ENCODE peak calls at places on chromosomes 6 and 20, in nine cellular contexts. O, I, A, Z, B, G, C, E and R are unnamed samples.
A peak's percentile ranks its signal among the peaks of the same experiment; 100 is the strongest.

GRCh38 chr20:33947709-33948295 is 45.9 kb upstream of the RALY start:
- DNase-seq in O (peak; percentile 86), Z (peak; percentile 53), C (peak; percentile 89), G (peak; percentile 28), A (peak; percentile 87), B (peak; percentile 45), I (peak; percentile 95), E (peak; percentile 65), R (peak; percentile 19)

GRCh38 chr20:2042400-2042799 is 48.5 kb upstream of the PDYN start:
- DNase-seq in A (no peak), C (no peak), E (no peak), B (peak; percentile 59), I (no peak), G (peak; percentile 90), Z (no peak), O (no peak), R (no peak)

GRCh38 chr6:111222341-111222740 is 135.0 kb downstream of the SLC16A10 start:
- DNase-seq in G (no peak), Z (no peak), I (no peak), O (no peak), E (no peak), C (no peak), A (no peak), B (no peak), R (no peak)

GRCh38 chr20:12358006-12358654 is 440.4 kb downstream of the BTBD3 start:
- DNase-seq in I (peak; percentile 69), G (no peak), O (peak; percentile 34), A (no peak), E (peak; percentile 7), B (peak; percentile 65), Z (no peak), C (no peak), R (peak; percentile 18)

GRCh38 chr6:158408552-158409130 is 96.4 kb downstream of the TULP4 start:
- DNase-seq in Z (peak; percentile 61), I (no peak), A (no peak), G (peak; percentile 77), E (no peak), O (peak; percentile 42), C (no peak), B (no peak), R (no peak)

GRCh38 chr6:170147056-170147787 is 143.7 kb downstream of the DLL1 start:
- DNase-seq in G (peak; percentile 52), C (no peak), Z (no peak), B (no peak), A (no peak), O (no peak), I (no peak), E (no peak), R (no peak)

GRCh38 chr20:4383966-4384365 is 337.7 kb upstream of the PRND start:
- DNase-seq in E (no peak), B (peak; percentile 61), O (no peak), Z (no peak), C (no peak), A (no peak), I (no peak), G (peak; percentile 73), R (no peak)

GRCh38 chr6:63574554-63574900 is 2.2 kb downstream of the LOC128125822 start:
- DNase-seq in Z (no peak), O (no peak), A (no peak), G (no peak), E (no peak), I (no peak), C (no peak), B (no peak), R (no peak)

GRCh38 chr6:150352321-150353296 is 16.2 kb upstream of the IYD start:
- DNase-seq in I (no peak), E (no peak), O (no peak), A (no peak), G (peak; percentile 87), Z (no peak), B (peak; percentile 14), C (no peak), R (no peak)

GRCh38 chr20:51492167-51493092 is 50.1 kb downstream of the NFATC2 start:
- DNase-seq in O (peak; percentile 26), Z (no peak), E (no peak), C (no peak), G (peak; percentile 57), I (peak; percentile 28), A (no peak), B (no peak), R (peak; percentile 42)

GRCh38 chr6:26543953-26544352 is 5.8 kb downstream of the HMGN4 start:
- DNase-seq in G (peak; percentile 55), O (no peak), I (no peak), E (no peak), B (peak; percentile 56), A (peak; percentile 48), C (no peak), Z (peak; percentile 49), R (no peak)

GRCh38 chr6:166402582-166403277 is 20.0 kb upstream of the MPC1 start:
- DNase-seq in B (no peak), G (peak; percentile 89), Z (peak; percentile 80), I (no peak), A (no peak), E (no peak), O (no peak), C (no peak), R (no peak)

GRCh38 chr6:156851447-156851846 is 74.3 kb downstream of the ARID1B start:
- DNase-seq in E (peak; percentile 33), A (peak; percentile 30), B (no peak), I (no peak), C (no peak), Z (no peak), O (no peak), G (no peak), R (no peak)

GRCh38 chr6:156849806-156850205 is 72.6 kb downstream of the ARID1B start:
- DNase-seq in A (peak; percentile 66), C (no peak), B (no peak), G (no peak), O (no peak), I (no peak), Z (no peak), E (peak; percentile 73), R (no peak)

GRCh38 chr6:156852147-156852857 is 75.1 kb downstream of the ARID1B start:
- DNase-seq in O (no peak), B (no peak), E (peak; percentile 83), C (no peak), Z (no peak), A (peak; percentile 90), I (no peak), G (no peak), R (no peak)

GRCh38 chr6:156848533-156848932 is 71.4 kb downstream of the ARID1B start:
- DNase-seq in C (no peak), Z (peak; percentile 80), A (no peak), B (no peak), E (no peak), O (peak; percentile 38), I (no peak), G (no peak), R (peak; percentile 66)

GRCh38 chr6:156850356-156850755 is 73.2 kb downstream of the ARID1B start:
- DNase-seq in O (no peak), Z (no peak), E (no peak), I (no peak), G (no peak), C (no peak), B (no peak), A (no peak), R (no peak)
- H3K27ac ChIP-seq in O (no peak overlapping the region), Z (no peak overlapping the region), E (peak overlapping the region; percentile 86), I (no peak overlapping the region), G (no peak overlapping the region), C (no peak overlapping the region), B (no peak overlapping the region), A (peak overlapping the region; percentile 67), R (no peak overlapping the region)

DNA sequence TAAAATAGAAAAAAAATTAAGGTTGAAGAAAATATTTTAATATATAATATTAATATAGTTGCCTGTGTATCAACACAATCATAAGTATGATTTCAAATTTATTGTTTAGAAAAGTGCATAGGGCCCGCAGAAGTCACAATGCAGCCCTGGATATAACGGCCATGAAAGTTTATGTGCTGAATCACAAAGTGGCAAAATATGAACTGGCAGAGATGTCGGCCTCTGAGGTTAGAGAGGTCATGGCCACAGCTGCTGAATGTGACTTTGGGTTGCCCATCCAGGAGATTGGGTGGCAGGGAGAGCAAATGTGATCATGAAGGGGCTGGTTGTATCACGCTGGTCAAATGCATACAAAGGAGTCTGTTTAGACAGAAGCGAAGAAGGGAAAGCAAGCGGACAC is 35.7 kb downstream of the COL11A2 start:
- DNase-seq in G (no peak), A (no peak), Z (no peak), O (no peak), B (no peak), C (no peak), E (no peak), I (no peak), R (no peak)
- TF ChIP-seq EZH2phosphoT487 in G (no peak), A (no peak), Z (no peak), O (no peak), B (no peak), C (no peak), E (no peak), I (no peak), R (no peak)

GRCh38 chr6:122666418-122666817 is 56.2 kb downstream of the PKIB start:
- DNase-seq in E (no peak), C (no peak), Z (peak; percentile 32), A (no peak), B (no peak), G (no peak), O (no peak), I (no peak), R (no peak)

GRCh38 chr6:122665929-122666328 is 55.7 kb downstream of the PKIB start:
- DNase-seq in B (no peak), I (no peak), A (no peak), G (no peak), O (no peak), E (no peak), C (no peak), Z (no peak), R (no peak)

GRCh38 chr6:122669418-122669817 is 59.2 kb downstream of the PKIB start:
- DNase-seq in O (no peak), I (no peak), A (no peak), G (no peak), Z (no peak), B (no peak), E (no peak), C (no peak), R (no peak)

GRCh38 chr6:122660296-122660695 is 50.1 kb downstream of the PKIB start:
- DNase-seq in B (no peak), C (no peak), O (no peak), G (no peak), I (no peak), A (no peak), E (no peak), Z (no peak), R (no peak)

DNA sequence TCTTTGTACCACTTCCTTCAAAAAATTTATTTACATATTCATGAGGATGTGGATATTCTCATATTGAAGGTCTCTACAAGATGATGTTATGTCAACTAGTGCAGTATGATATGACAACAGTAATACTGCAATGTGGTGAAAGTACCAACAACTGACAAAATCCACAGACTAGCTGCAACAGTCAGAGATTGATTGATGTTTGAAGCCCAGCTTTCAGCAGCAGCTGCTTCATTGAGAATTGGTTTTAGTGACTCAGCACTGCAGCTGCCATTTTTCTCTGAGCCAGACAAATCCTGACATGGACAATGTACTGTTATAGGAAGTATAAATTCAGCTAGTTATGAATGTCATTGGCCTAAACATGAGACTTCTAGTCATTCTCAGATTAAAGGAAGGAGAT is 53.8 kb downstream of the PKIB start:
- DNase-seq in O (no peak), C (no peak), G (no peak), Z (no peak), E (no peak), A (no peak), B (no peak), I (no peak), R (no peak)
- H3K4me1 ChIP-seq in O (no peaks in the 10 kb centered on the region), C (no peaks in the 10 kb centered on the region), G (no peaks in the 10 kb centered on the region), Z (no peaks in the 10 kb centered on the region), E (no peaks in the 10 kb centered on the region), A (no peaks in the 10 kb centered on the region), B (no peaks in the 10 kb centered on the region), I (no peaks in the 10 kb centered on the region), R (no peaks in the 10 kb centered on the region)

GRCh38 chr20:10388571-10388970 is 45.5 kb downstream of the MKKS start:
- DNase-seq in G (no peak), B (no peak), O (no peak), C (no peak), I (no peak), A (no peak), E (no peak), Z (no peak), R (no peak)
- H3K27ac ChIP-seq in G (no peak overlapping the region), B (no peak overlapping the region), O (no peak overlapping the region), C (no peak overlapping the region), I (no peak overlapping the region), A (no peak overlapping the region), E (no peak overlapping the region), Z (no peak overlapping the region), R (no peak overlapping the region)